ENCODE peak calls at places on chromosomes 1 and 21, in five cellular contexts. Z, H, U, A and S are unnamed samples.

GRCh38 chr1:80882552-80882951 is 918.2 kb upstream of the ADGRL2 start:
- DNase-seq in Z (peak), H (peak), U (no peak), A (no peak), S (no peak)

GRCh38 chr1:170727953-170728352 is 64.0 kb downstream of the PRRX1 start:
- DNase-seq in Z (no peak), H (no peak), U (no peak), A (no peak), S (no peak)

GRCh38 chr21:32888971-32889370 is 117.4 kb upstream of the PAXBP1 start:
- DNase-seq in Z (peak), H (peak), U (no peak), A (no peak), S (no peak)

GRCh38 chr1:57007472-57007871 is 41.7 kb upstream of the C8B start:
- DNase-seq in Z (no peak), H (no peak), U (no peak), A (no peak), S (no peak)

GRCh38 chr1:230122361-230123279 is 55.6 kb downstream of the GALNT2 start:
- DNase-seq in Z (peak), H (no peak), U (no peak), A (peak), S (no peak)

GRCh38 chr1:3463891-3464648 is 9.6 kb downstream of the ARHGEF16 start:
- DNase-seq in Z (no peak), H (no peak), U (no peak), A (no peak), S (no peak)

GRCh38 chr1:89823679-89824292 is 3.0 kb downstream of the LRRC8D start:
- DNase-seq in Z (no peak), H (no peak), U (no peak), A (peak), S (no peak)

GRCh38 chr1:10045480-10046355 is 13.0 kb downstream of the UBE4B start:
- DNase-seq in Z (no peak), H (no peak), U (no peak), A (no peak), S (peak)